ENCODE peak calls at places on chromosomes 5 and 9, in nine cellular contexts. One of them, this sample, is unnamed.

GRCh38 chr5:20554001-20554400 is 566.0 kb upstream of the CDH18 start:
- DNase-seq in stomach: no peak
- DNase-seq in transverse colon: no peak
- DNase-seq in HepG2: no peak
- DNase-seq in prostate gland: no peak
- DNase-seq in adrenal gland: no peak
- DNase-seq in ovary: no peak
- DNase-seq in breast epithelium: no peak
- DNase-seq in body of pancreas: no peak
- DNase-seq in this sample: no peak

GRCh38 chr5:135832263-135832555 is 2.3 kb upstream of the SLC25A48 start:
- DNase-seq in body of pancreas: no peak
- DNase-seq in breast epithelium: no peak
- DNase-seq in ovary: no peak
- DNase-seq in transverse colon: no peak
- DNase-seq in HepG2: no peak
- DNase-seq in stomach: no peak
- DNase-seq in prostate gland: no peak
- DNase-seq in adrenal gland: no peak
- DNase-seq in this sample: no peak

GRCh38 chr9:33153666-33154065 is 13.5 kb downstream of the B4GALT1 start:
- DNase-seq in breast epithelium: no peak
- DNase-seq in adrenal gland: no peak
- DNase-seq in body of pancreas: no peak
- DNase-seq in HepG2: no peak
- DNase-seq in transverse colon: no peak
- DNase-seq in stomach: no peak
- DNase-seq in ovary: no peak
- DNase-seq in prostate gland: no peak
- DNase-seq in this sample: no peak

GRCh38 chr5:154933537-154933936 is 4.5 kb downstream of the GEMIN5 start:
- DNase-seq in transverse colon: no peak
- DNase-seq in HepG2: no peak
- DNase-seq in adrenal gland: no peak
- DNase-seq in body of pancreas: no peak
- DNase-seq in breast epithelium: no peak
- DNase-seq in ovary: no peak
- DNase-seq in prostate gland: no peak
- DNase-seq in stomach: no peak
- DNase-seq in this sample: no peak

GRCh38 chr5:38259062-38259857 is 901 bp downstream of the EGFLAM start:
- DNase-seq in adrenal gland: no peak
- DNase-seq in breast epithelium: no peak
- DNase-seq in prostate gland: no peak
- DNase-seq in stomach: no peak
- DNase-seq in ovary: peak; percentile 35
- DNase-seq in body of pancreas: no peak
- DNase-seq in transverse colon: no peak
- DNase-seq in HepG2: no peak
- DNase-seq in this sample: no peak

GRCh38 chr5:161058751-161059150 is 206.7 kb upstream of the ATP10B start:
- DNase-seq in breast epithelium: no peak
- DNase-seq in ovary: no peak
- DNase-seq in adrenal gland: no peak
- DNase-seq in transverse colon: no peak
- DNase-seq in prostate gland: no peak
- DNase-seq in HepG2: no peak
- DNase-seq in stomach: no peak
- DNase-seq in body of pancreas: no peak
- DNase-seq in this sample: no peak

GRCh38 chr5:169861934-169862333 is 118.4 kb downstream of the INSYN2B start:
- DNase-seq in ovary: no peak
- DNase-seq in prostate gland: no peak
- DNase-seq in stomach: no peak
- DNase-seq in transverse colon: no peak
- DNase-seq in HepG2: no peak
- DNase-seq in adrenal gland: no peak
- DNase-seq in body of pancreas: no peak
- DNase-seq in breast epithelium: no peak
- DNase-seq in this sample: no peak

GRCh38 chr5:1419476-1420210 is 25.6 kb downstream of the SLC6A3 start:
- DNase-seq in ovary: no peak
- DNase-seq in body of pancreas: no peak
- DNase-seq in transverse colon: no peak
- DNase-seq in adrenal gland: no peak
- DNase-seq in prostate gland: no peak
- DNase-seq in breast epithelium: no peak
- DNase-seq in HepG2: no peak
- DNase-seq in stomach: no peak
- DNase-seq in this sample: peak; percentile 29

GRCh38 chr9:68625559-68625958 is 79.5 kb upstream of the PIP5K1B start:
- DNase-seq in body of pancreas: peak; percentile 26
- DNase-seq in adrenal gland: no peak
- DNase-seq in prostate gland: no peak
- DNase-seq in stomach: no peak
- DNase-seq in HepG2: no peak
- DNase-seq in transverse colon: no peak
- DNase-seq in breast epithelium: no peak
- DNase-seq in ovary: no peak
- DNase-seq in this sample: no peak

GRCh38 chr9:114169029-114169939 is 13.9 kb downstream of the COL27A1 start:
- DNase-seq in transverse colon: no peak
- DNase-seq in prostate gland: no peak
- DNase-seq in body of pancreas: no peak
- DNase-seq in breast epithelium: no peak
- DNase-seq in stomach: no peak
- DNase-seq in ovary: peak; percentile 63
- DNase-seq in adrenal gland: no peak
- DNase-seq in HepG2: no peak
- DNase-seq in this sample: no peak

GRCh38 chr9:77215874-77216273 is 38.5 kb downstream of the VPS13A start:
- DNase-seq in HepG2: peak; percentile 14
- DNase-seq in prostate gland: no peak
- DNase-seq in breast epithelium: no peak
- DNase-seq in ovary: no peak
- DNase-seq in stomach: no peak
- DNase-seq in transverse colon: no peak
- DNase-seq in body of pancreas: no peak
- DNase-seq in adrenal gland: no peak
- DNase-seq in this sample: no peak
- H3K36me3 ChIP-seq in HepG2: peaks cover 5% of the 10 kb centered on the region
- H3K36me3 ChIP-seq in prostate gland: no peaks in the 10 kb centered on the region
- H3K36me3 ChIP-seq in breast epithelium: no peaks in the 10 kb centered on the region
- H3K36me3 ChIP-seq in ovary: no peaks in the 10 kb centered on the region
- H3K36me3 ChIP-seq in stomach: peaks cover 35% of the 10 kb centered on the region
- H3K36me3 ChIP-seq in transverse colon: peaks cover 22% of the 10 kb centered on the region
- H3K36me3 ChIP-seq in body of pancreas: peaks cover 1% of the 10 kb centered on the region
- H3K36me3 ChIP-seq in adrenal gland: peaks cover 6% of the 10 kb centered on the region
- H3K36me3 ChIP-seq in this sample: no peaks in the 10 kb centered on the region

GRCh38 chr5:67303356-67303755 is 106.8 kb upstream of the CD180 start:
- DNase-seq in ovary: no peak
- DNase-seq in transverse colon: no peak
- DNase-seq in body of pancreas: no peak
- DNase-seq in stomach: no peak
- DNase-seq in HepG2: no peak
- DNase-seq in adrenal gland: no peak
- DNase-seq in breast epithelium: no peak
- DNase-seq in prostate gland: no peak
- DNase-seq in this sample: no peak
- TF ChIP-seq POLR2A in ovary: no peak
- TF ChIP-seq POLR2A in transverse colon: no peak
- TF ChIP-seq POLR2A in body of pancreas: no peak
- TF ChIP-seq POLR2A in stomach: no peak
- TF ChIP-seq POLR2A in HepG2: no peak
- TF ChIP-seq POLR2A in adrenal gland: no peak
- TF ChIP-seq POLR2A in breast epithelium: no peak
- TF ChIP-seq POLR2A in prostate gland: no peak
- TF ChIP-seq POLR2A in this sample: no peak

DNA sequence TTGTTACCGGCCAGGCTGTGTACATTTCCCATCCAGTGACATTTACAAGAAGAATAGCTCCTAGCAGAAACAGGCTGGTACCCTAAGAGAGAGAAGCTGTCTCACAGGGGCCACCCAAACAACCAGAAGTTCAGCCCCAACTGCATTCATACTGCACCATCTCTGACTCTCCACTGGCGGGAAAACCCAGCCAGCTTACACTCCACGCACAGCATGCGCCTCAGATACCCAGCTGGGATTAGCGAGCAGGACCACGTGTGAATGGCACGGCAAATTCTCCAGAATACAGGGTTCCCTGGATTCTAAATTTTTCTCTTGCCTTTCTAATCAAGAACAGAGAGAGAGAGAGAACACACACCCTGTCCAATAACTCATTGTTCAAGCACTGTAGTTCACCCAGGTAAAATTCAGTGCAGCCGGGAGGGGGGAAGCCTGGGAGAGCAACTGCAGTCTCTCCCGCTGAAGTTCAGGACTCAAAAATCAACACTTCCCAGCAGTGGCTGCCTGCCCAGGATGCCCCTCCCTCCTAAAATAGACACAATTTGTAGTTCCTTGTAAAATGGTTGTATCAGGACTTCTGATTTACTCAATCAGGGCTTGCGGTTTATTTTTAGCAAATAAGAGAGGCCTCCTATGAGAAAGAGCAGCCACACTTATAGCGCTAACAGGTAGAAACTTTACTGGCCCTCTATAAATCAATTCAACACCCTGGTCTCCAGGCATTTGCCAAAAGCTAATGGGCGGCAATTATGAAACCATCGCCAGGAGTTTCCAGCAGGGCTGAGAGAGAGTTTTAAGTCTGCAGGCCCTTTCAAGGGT is 2.2 kb downstream of the COL23A1 start:
- DNase-seq in HepG2: no peak
- DNase-seq in adrenal gland: no peak
- DNase-seq in prostate gland: peak; percentile 45
- DNase-seq in breast epithelium: no peak
- DNase-seq in transverse colon: no peak
- DNase-seq in ovary: no peak
- DNase-seq in body of pancreas: no peak
- DNase-seq in stomach: no peak
- DNase-seq in this sample: no peak
- H3K36me3 ChIP-seq in HepG2: no peaks in the 10 kb centered on the region
- H3K36me3 ChIP-seq in adrenal gland: no peaks in the 10 kb centered on the region
- H3K36me3 ChIP-seq in prostate gland: no peaks in the 10 kb centered on the region
- H3K36me3 ChIP-seq in breast epithelium: no peaks in the 10 kb centered on the region
- H3K36me3 ChIP-seq in transverse colon: no peaks in the 10 kb centered on the region
- H3K36me3 ChIP-seq in ovary: no peaks in the 10 kb centered on the region
- H3K36me3 ChIP-seq in body of pancreas: no peaks in the 10 kb centered on the region
- H3K36me3 ChIP-seq in stomach: no peaks in the 10 kb centered on the region
- H3K36me3 ChIP-seq in this sample: no peaks in the 10 kb centered on the region

GRCh38 chr5:89638871-89639270 is 755.9 kb upstream of the MEF2C start:
- DNase-seq in adrenal gland: no peak
- DNase-seq in breast epithelium: no peak
- DNase-seq in ovary: no peak
- DNase-seq in prostate gland: no peak
- DNase-seq in stomach: no peak
- DNase-seq in transverse colon: no peak
- DNase-seq in HepG2: no peak
- DNase-seq in body of pancreas: no peak
- DNase-seq in this sample: no peak
- TF ChIP-seq POLR2A in adrenal gland: no peak
- TF ChIP-seq POLR2A in breast epithelium: no peak
- TF ChIP-seq POLR2A in ovary: no peak
- TF ChIP-seq POLR2A in prostate gland: no peak
- TF ChIP-seq POLR2A in stomach: no peak
- TF ChIP-seq POLR2A in transverse colon: no peak
- TF ChIP-seq POLR2A in HepG2: no peak
- TF ChIP-seq POLR2A in body of pancreas: no peak
- TF ChIP-seq POLR2A in this sample: no peak

This sample was measured in Peyer's patch.